ENCODE peak calls at places on chromosomes 13 and 19, in six cellular contexts. Z is ovary, B is PC-9, I is endothelial cell of umbilical vein, M is cardiac muscle cell, D is tibial nerve. V is an unnamed sample. For H3K4me1, the result is how much of the 10 kb centered on the place peaks cover.

GRCh38 chr13:46630419-46631183 is 77.6 kb downstream of the LRCH1 start:
- DNase-seq in Z (no peak), B (no peak), I (peak), M (no peak), D (no peak), V (no peak)

GRCh38 chr13:45105895-45106294 is 14.4 kb upstream of the GTF2F2 start:
- DNase-seq in Z (no peak), B (no peak), I (no peak), M (no peak), D (no peak), V (no peak)

GRCh38 chr19:35545855-35546381 is 492 bp downstream of the TMEM147 start:
- DNase-seq in Z (peak), B (peak), I (no peak), M (no peak), D (no peak), V (peak)

GRCh38 chr19:10431254-10431942 is 11.1 kb downstream of the PDE4A start:
- DNase-seq in Z (no peak), B (no peak), I (no peak), M (no peak), D (no peak), V (no peak)

GRCh38 chr13:35978607-35979316 is 152.4 kb downstream of the DCLK1 start:
- DNase-seq in Z (peak), B (peak), I (peak), M (peak), D (peak), V (no peak)

GRCh38 chr19:46901701-46902401 is 41.1 kb downstream of the ARHGAP35 start:
- DNase-seq in Z (no peak), B (no peak), I (peak), M (no peak), D (no peak), V (no peak)

GRCh38 chr19:57302020-57302465 is 18.2 kb upstream of the ZNF543 start:
- DNase-seq in Z (no peak), B (peak), I (no peak), M (no peak), D (no peak), V (no peak)

GRCh38 chr19:5718032-5718578 is 1.8 kb downstream of the LONP1 start:
- DNase-seq in Z (no peak), B (no peak), I (no peak), M (no peak), D (no peak), V (no peak)

GRCh38 chr13:46801831-46802230 is 4.9 kb upstream of the ESD start:
- DNase-seq in Z (no peak), B (no peak), I (no peak), M (no peak), D (no peak), V (no peak)

GRCh38 chr19:41696402-41697197 is 8.5 kb upstream of the CEACAM7 start:
- DNase-seq in Z (no peak), B (no peak), I (peak), M (no peak), D (no peak), V (peak)

GRCh38 chr19:45973564-45974338 is at the start of gene NOVA2:
- DNase-seq in Z (peak), B (peak), I (peak), M (peak), D (peak), V (peak)

GRCh38 chr13:77056886-77057285 is 29.9 kb upstream of the FBXL3 start:
- DNase-seq in Z (no peak), B (no peak), I (no peak), M (no peak), D (no peak), V (no peak)

GRCh38 chr19:12141405-12141736 is 1.2 kb upstream of the ZNF20 start:
- DNase-seq in Z (no peak), B (no peak), I (no peak), M (no peak), D (no peak), V (no peak)

GRCh38 chr19:17470204-17470841 is at the start of gene SLC27A1:
- DNase-seq in Z (peak), B (peak), I (peak), M (peak), D (peak), V (peak)

GRCh38 chr13:31556376-31556775 is 182.9 kb upstream of the RXFP2 start:
- DNase-seq in Z (no peak), B (no peak), I (no peak), M (no peak), D (no peak), V (no peak)

GRCh38 chr13:44425041-44425814 is 51.6 kb downstream of the SERP2 start:
- DNase-seq in Z (no peak), B (no peak), I (peak), M (no peak), D (no peak), V (no peak)

GRCh38 chr13:110062777-110063442 is 244.0 kb downstream of the COL4A1 start:
- DNase-seq in Z (no peak), B (no peak), I (no peak), M (no peak), D (no peak), V (no peak)

GRCh38 chr19:53772943-53773342 is 51.2 kb downstream of the NLRP12 start:
- DNase-seq in Z (peak), B (peak), I (peak), M (peak), D (peak), V (no peak)

GRCh38 chr13:113881614-113882265 is 17.9 kb upstream of the GAS6 start:
- DNase-seq in Z (no peak), B (peak), I (peak), M (peak), D (no peak), V (no peak)

GRCh38 chr19:46502891-46503290 is 7.2 kb upstream of the PNMA8B start:
- DNase-seq in Z (no peak), B (no peak), I (no peak), M (no peak), D (no peak), V (no peak)

GRCh38 chr13:31956944-31957644 is 74.5 kb upstream of the FRY start:
- DNase-seq in Z (no peak), B (no peak), I (no peak), M (no peak), D (no peak), V (no peak)

GRCh38 chr19:2683430-2683995 is 19.0 kb downstream of the GNG7 start:
- DNase-seq in Z (no peak), B (no peak), I (no peak), M (no peak), D (no peak), V (no peak)

GRCh38 chr13:40433577-40433976 is 232.9 kb downstream of the FOXO1 start:
- DNase-seq in Z (no peak), B (no peak), I (no peak), M (no peak), D (no peak), V (peak)

GRCh38 chr13:59643906-59644626 is 519.7 kb downstream of the DIAPH3 start:
- DNase-seq in Z (no peak), B (no peak), I (no peak), M (no peak), D (no peak), V (no peak)

GRCh38 chr19:58227964-58228583 is 640 bp upstream of the ZNF544 start:
- DNase-seq in Z (no peak), B (no peak), I (no peak), M (peak), D (no peak), V (no peak)

GRCh38 chr19:46813570-46814358 is 25.4 kb upstream of the SLC1A5 start:
- DNase-seq in Z (peak), B (peak), I (peak), M (no peak), D (peak), V (peak)

GRCh38 chr13:99033814-99034213 is 56.0 kb upstream of the DOCK9 start:
- DNase-seq in Z (no peak), B (no peak), I (peak), M (peak), D (no peak), V (no peak)

GRCh38 chr19:35636651-35637050 is 4.9 kb upstream of the ETV2 start:
- DNase-seq in Z (no peak), B (no peak), I (no peak), M (no peak), D (no peak), V (no peak)

GRCh38 chr13:40798380-40798779 is 9.0 kb downstream of the SLC25A15 start:
- DNase-seq in Z (no peak), B (no peak), I (no peak), M (no peak), D (no peak), V (no peak)

GRCh38 chr19:52679598-52679997 is 41.4 kb upstream of the ZNF83 start:
- DNase-seq in Z (no peak), B (no peak), I (no peak), M (no peak), D (no peak), V (no peak)

DNA sequence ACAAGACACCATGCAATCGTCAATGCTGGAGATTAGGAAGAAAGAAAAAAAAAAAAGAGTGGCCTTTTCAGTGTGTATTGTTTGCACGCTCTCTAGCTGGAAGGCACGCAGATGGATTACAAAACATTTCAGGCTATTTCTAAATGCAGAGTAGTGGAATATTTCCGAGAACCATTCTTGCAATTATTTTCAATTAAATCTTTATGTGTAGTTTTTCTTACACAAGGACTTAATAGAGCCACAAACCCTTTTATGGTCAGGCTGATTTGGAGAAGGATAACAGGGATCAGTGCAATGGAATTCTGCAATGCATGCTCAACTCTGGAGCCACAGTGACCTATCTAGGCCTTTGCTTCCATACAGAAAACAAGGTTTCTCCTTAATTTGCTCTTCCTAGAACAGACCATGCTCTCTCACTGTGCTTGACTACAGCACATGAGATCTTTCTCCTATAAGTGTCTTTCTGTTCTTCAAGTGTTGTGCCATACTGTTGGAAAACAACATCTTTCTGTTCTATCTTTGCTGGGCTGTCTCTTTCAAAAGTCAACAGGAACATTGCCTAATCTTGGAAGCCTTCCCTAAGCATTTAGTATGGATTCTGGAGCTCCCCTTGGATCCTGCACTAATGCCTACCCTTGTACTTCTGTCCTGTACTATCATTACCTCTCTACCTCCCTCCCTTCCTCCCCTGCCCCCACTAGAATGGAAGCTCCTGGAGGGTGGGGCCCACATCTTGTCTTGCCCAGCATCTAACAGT is 26.9 kb downstream of the STARD13 start:
- DNase-seq in Z (no peak), B (no peak), I (no peak), M (no peak), D (no peak), V (no peak)
- H3K4me1 ChIP-seq in Z (under half), B (under half), I (under half), M (under half), D (under half), V (under half)

GRCh38 chr19:44661904-44662303 is 9.4 kb upstream of the CEACAM19 start:
- DNase-seq in Z (no peak), B (no peak), I (no peak), M (no peak), D (no peak), V (no peak)
- H3K4me1 ChIP-seq in Z (under half), B (under half), I (under half), M (under half), D (under half), V (under half)

DNA sequence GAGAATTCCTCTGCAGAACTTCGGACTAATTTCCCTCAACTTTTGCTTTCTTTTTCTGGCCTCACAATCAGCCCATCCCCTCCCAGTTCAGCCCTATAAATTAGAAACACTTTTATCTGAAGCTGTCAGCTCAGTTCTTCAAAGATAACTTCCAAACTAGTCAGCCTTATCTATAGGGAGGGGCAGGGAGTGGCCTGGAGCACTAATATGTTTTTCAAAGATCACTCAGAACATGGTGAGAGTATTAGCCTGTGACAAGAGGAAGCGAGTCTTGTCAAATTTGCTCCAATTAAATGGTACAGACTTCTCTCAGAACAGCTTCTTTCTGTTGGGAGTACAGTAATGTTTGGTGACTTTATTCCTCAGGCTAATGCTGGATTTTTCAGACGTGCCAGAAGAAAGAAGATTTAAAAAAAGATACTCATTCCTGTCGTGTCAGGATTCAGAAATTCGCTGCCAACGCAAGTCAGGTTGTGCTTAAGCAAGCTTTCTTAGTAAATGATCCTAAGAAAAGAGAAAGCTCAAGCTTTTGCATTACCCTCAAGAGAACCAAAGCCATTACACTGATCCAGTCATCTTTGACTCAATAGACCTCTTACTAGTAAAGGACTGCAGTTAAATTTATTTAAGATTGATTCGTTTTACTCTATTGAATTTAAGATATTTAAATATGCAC is 1033.6 kb downstream of the SLITRK5 start:
- DNase-seq in Z (no peak), B (no peak), I (no peak), M (peak), D (no peak), V (no peak)
- H3K4me1 ChIP-seq in Z (under half), B (under half), I (under half), M (under half), D (under half), V (under half)

DNA sequence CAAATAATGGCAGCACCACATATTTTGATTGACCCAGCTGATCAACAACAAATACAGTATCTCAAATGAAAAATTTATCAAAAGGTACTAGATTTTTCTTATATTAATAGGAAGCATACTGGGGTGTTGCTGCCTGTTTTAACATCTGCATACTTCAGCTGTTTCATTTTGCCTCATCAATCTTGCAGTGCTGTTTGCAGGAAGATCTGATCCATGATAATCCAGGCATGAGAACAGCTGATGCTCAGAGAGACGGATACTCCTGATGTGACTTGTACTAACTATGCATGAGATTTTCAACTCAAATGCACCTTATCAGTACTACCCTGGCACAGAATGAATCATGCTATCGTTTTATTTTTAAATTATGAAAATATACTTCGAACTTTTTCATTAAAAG is 2136.8 kb downstream of the PCDH9 start:
- DNase-seq in Z (no peak), B (no peak), I (no peak), M (no peak), D (no peak), V (no peak)
- H3K4me1 ChIP-seq in Z (under half), B (under half), I (under half), M (under half), D (under half), V (under half)

V was measured in spleen.